ENCODE peak calls at places on chromosomes 4 and X, in four cellular contexts. One of them, this sample, is unnamed.

GRCh38 chr4:75004755-75005668 is 72.1 kb downstream of the PARM1 start:
- DNase-seq in HCT116: no peak
- DNase-seq in HepG2: no peak
- DNase-seq in K562: no peak
- DNase-seq in this sample: no peak

GRCh38 chr4:130722370-130722769 is 1626.4 kb downstream of the C4orf33 start:
- DNase-seq in HCT116: no peak
- DNase-seq in HepG2: no peak
- DNase-seq in K562: no peak
- DNase-seq in this sample: no peak

GRCh38 chr4:77564231-77564630 is 41.4 kb upstream of the CXCL13 start:
- DNase-seq in HCT116: no peak
- DNase-seq in HepG2: no peak
- DNase-seq in K562: no peak
- DNase-seq in this sample: no peak

GRCh38 chrX:10016516-10017132 is 49.5 kb downstream of the CLDN34 start:
- DNase-seq in HCT116: no peak
- DNase-seq in HepG2: no peak
- DNase-seq in K562: no peak
- DNase-seq in this sample: no peak

GRCh38 chrX:149274516-149275105 is 230.5 kb downstream of the IDS start:
- DNase-seq in HCT116: no peak
- DNase-seq in HepG2: no peak
- DNase-seq in K562: no peak
- DNase-seq in this sample: no peak

GRCh38 chrX:150513564-150513963 is 54.9 kb upstream of the MTM1 start:
- DNase-seq in HCT116: no peak
- DNase-seq in HepG2: no peak
- DNase-seq in K562: no peak
- DNase-seq in this sample: no peak

GRCh38 chr4:100190643-100191600 is 654 bp upstream of the DDIT4L start:
- DNase-seq in HCT116: no peak
- DNase-seq in HepG2: no peak
- DNase-seq in K562: no peak
- DNase-seq in this sample: peak; percentile 61

GRCh38 chr4:185332575-185333464 is 62.9 kb downstream of the LRP2BP start:
- DNase-seq in HCT116: no peak
- DNase-seq in HepG2: peak; percentile 92
- DNase-seq in K562: no peak
- DNase-seq in this sample: no peak

GRCh38 chrX:96102997-96103396 is 581.6 kb upstream of the DIAPH2 start:
- DNase-seq in HCT116: no peak
- DNase-seq in HepG2: no peak
- DNase-seq in K562: no peak
- DNase-seq in this sample: no peak

GRCh38 chr4:38678078-38678477 is 14.1 kb downstream of the KLF3 start:
- DNase-seq in HCT116: no peak
- DNase-seq in HepG2: no peak
- DNase-seq in K562: no peak
- DNase-seq in this sample: no peak

GRCh38 chr4:38683265-38683664 is 19.3 kb downstream of the KLF3 start:
- DNase-seq in HCT116: no peak
- DNase-seq in HepG2: no peak
- DNase-seq in K562: no peak
- DNase-seq in this sample: no peak

GRCh38 chr4:38684951-38685350 is 21.0 kb downstream of the KLF3 start:
- DNase-seq in HCT116: no peak
- DNase-seq in HepG2: no peak
- DNase-seq in K562: no peak
- DNase-seq in this sample: no peak

GRCh38 chr4:38684271-38684670 is 20.3 kb downstream of the KLF3 start:
- DNase-seq in HCT116: no peak
- DNase-seq in HepG2: no peak
- DNase-seq in K562: no peak
- DNase-seq in this sample: no peak

DNA sequence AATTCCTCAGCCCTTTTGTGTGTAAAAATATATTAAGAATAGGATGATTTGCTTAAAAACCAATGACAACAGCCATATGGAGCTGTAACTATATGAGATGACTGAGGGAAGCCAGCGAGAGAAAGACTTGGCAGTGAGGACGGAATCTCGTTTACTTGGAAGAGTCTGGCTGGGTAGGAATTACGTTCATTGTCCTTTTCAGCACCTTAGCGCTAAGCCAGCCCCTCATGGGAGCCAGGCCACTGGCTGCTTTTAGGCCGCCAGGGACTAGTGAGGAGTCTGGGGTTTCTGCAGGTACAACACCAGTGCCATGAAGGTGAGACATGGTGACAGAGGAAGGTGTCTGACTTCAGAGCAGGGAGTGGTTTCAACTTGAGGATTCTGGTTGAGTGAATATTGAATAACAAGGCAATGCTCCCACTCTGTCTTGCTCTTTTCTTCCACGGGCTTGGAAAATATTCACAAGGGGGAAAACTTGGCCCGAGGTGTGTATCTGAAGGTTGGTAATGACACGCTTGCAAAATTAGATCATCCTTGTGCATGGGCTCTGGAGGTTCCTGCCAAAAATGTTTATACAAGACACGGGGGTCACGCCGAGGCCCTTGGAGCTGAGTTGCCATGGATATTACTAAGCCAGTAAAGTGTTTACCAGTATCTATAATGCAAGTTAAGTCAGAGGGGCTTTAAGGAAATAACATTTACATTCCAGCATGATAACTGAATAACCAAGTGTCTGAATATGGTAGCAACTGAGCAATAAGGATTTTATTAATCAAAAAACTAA is 17.5 kb downstream of the KLF3 start:
- DNase-seq in HCT116: no peak
- DNase-seq in HepG2: no peak
- DNase-seq in K562: no peak
- DNase-seq in this sample: no peak
- TF ChIP-seq FOSL1 in HCT116: no peak
- TF ChIP-seq FOSL1 in HepG2: no peak
- TF ChIP-seq FOSL1 in K562: no peak
- TF ChIP-seq FOSL1 in this sample: no peak

GRCh38 chrX:119565110-119565663 is at the start of gene STEEP1:
- DNase-seq in HCT116: peak; percentile 86
- DNase-seq in HepG2: peak; percentile 87
- DNase-seq in K562: peak; percentile 86
- DNase-seq in this sample: peak; percentile 85
- TF ChIP-seq POLR2A in HCT116: no peak
- TF ChIP-seq POLR2A in HepG2: peak; percentile 58
- TF ChIP-seq POLR2A in K562: peak; percentile 81
- TF ChIP-seq POLR2A in this sample: peak; percentile 78

GRCh38 chrX:119756926-119757635 is 1.3 kb upstream of the SOWAHD start:
- DNase-seq in HCT116: no peak
- DNase-seq in HepG2: peak; percentile 23
- DNase-seq in K562: no peak
- DNase-seq in this sample: no peak
- TF ChIP-seq FOSL1 in HCT116: no peak
- TF ChIP-seq FOSL1 in HepG2: no peak
- TF ChIP-seq FOSL1 in K562: no peak
- TF ChIP-seq FOSL1 in this sample: no peak

GRCh38 chr4:87390931-87391782 is at the start of gene HSD17B11:
- DNase-seq in HCT116: peak; percentile 82
- DNase-seq in HepG2: peak; percentile 96
- DNase-seq in K562: peak; percentile 81
- DNase-seq in this sample: peak; percentile 64
- TF ChIP-seq POLR2A in HCT116: peak; percentile 95
- TF ChIP-seq POLR2A in HepG2: peak; percentile 76
- TF ChIP-seq POLR2A in K562: peak; percentile 92
- TF ChIP-seq POLR2A in this sample: peak; percentile 79

DNA sequence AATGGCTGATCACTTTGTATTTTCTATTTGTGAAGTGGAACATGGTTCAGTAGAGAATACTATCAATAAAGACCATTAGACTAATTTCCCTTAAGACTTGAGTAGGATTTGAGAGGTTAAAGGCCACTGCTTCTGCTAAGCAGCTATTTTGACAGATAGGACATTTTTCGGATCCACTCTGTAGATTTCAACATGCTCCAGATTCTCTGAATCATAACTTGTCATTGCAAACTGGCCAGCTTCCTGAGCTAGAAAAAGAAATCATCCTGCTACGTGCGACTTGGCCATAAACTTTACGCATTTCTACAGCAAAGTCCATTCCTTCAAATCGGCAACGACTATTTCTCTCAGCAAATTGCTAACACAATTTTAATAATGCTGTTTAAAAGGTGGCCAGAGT is 55.2 kb downstream of the MGST2 start:
- DNase-seq in HCT116: no peak
- DNase-seq in HepG2: no peak
- DNase-seq in K562: no peak
- DNase-seq in this sample: no peak
- TF ChIP-seq FOSL1 in HCT116: no peak
- TF ChIP-seq FOSL1 in HepG2: no peak
- TF ChIP-seq FOSL1 in K562: no peak
- TF ChIP-seq FOSL1 in this sample: no peak

GRCh38 chrX:77793950-77794349 is 7.9 kb upstream of the ATRX start:
- DNase-seq in HCT116: no peak
- DNase-seq in HepG2: no peak
- DNase-seq in K562: no peak
- DNase-seq in this sample: no peak

GRCh38 chrX:77785746-77786548 is at the start of gene ATRX:
- DNase-seq in HCT116: peak; percentile 57
- DNase-seq in HepG2: peak; percentile 82
- DNase-seq in K562: peak; percentile 37
- DNase-seq in this sample: peak; percentile 61

GRCh38 chrX:77785400-77785745 is 643 bp downstream of the ATRX start:
- DNase-seq in HCT116: no peak
- DNase-seq in HepG2: no peak
- DNase-seq in K562: peak; percentile 24
- DNase-seq in this sample: no peak

GRCh38 chrX:77788050-77788449 is 2.0 kb upstream of the ATRX start:
- DNase-seq in HCT116: peak; percentile 26
- DNase-seq in HepG2: peak; percentile 86
- DNase-seq in K562: no peak
- DNase-seq in this sample: no peak
- TF ChIP-seq POLR2A in HCT116: no peak
- TF ChIP-seq POLR2A in HepG2: peak; percentile 35
- TF ChIP-seq POLR2A in K562: no peak
- TF ChIP-seq POLR2A in this sample: no peak

DNA sequence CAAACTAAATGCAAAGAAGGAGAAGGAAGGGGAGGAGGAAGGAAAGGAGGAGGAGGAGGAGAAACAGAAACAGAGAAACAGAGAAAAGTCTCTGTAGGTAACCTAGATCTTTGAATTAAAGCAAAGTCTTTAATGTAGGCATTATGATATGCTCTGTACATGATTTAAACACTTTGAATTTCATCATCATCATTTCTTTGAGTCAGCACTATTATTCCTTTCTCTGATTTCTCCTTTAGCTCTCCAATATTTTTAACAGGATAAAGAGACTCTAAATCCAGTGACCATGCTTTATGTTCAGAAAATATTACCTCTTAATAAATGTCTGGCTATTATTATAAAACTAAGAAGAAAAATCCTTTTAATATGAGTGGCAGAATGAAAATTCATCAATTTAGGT is 124.3 kb downstream of the ANTXR2 start:
- DNase-seq in HCT116: no peak
- DNase-seq in HepG2: no peak
- DNase-seq in K562: no peak
- DNase-seq in this sample: no peak
- TF ChIP-seq FOSL1 in HCT116: no peak
- TF ChIP-seq FOSL1 in HepG2: no peak
- TF ChIP-seq FOSL1 in K562: no peak
- TF ChIP-seq FOSL1 in this sample: no peak

GRCh38 chr4:166700592-166700991 is 533.7 kb downstream of the SPOCK3 start:
- DNase-seq in HCT116: no peak
- DNase-seq in HepG2: no peak
- DNase-seq in K562: no peak
- DNase-seq in this sample: no peak
- TF ChIP-seq POLR2A in HCT116: no peak
- TF ChIP-seq POLR2A in HepG2: no peak
- TF ChIP-seq POLR2A in K562: no peak
- TF ChIP-seq POLR2A in this sample: no peak

This sample was measured in H1.